ENCODE peak calls at places on chromosomes 4 and X, in eight cellular contexts. One of them, this sample, is unnamed.

GRCh38 chr4:109214622-109215350 is 87.7 kb downstream of the COL25A1 start:
- DNase-seq in H54: no peak
- DNase-seq in NCI-H1092 treated with DMSO at 0.1 percent for 48 hours: no peak
- DNase-seq in HS-5: no peak
- DNase-seq in 8988T: no peak
- DNase-seq in A172: peak
- DNase-seq in NCI-H2081: no peak
- DNase-seq in GM04504: no peak
- DNase-seq in this sample: no peak

GRCh38 chrX:110403436-110403835 is 44.8 kb downstream of the RTL9 start:
- DNase-seq in H54: no peak
- DNase-seq in NCI-H1092 treated with DMSO at 0.1 percent for 48 hours: no peak
- DNase-seq in HS-5: no peak
- DNase-seq in 8988T: no peak
- DNase-seq in A172: no peak
- DNase-seq in NCI-H2081: no peak
- DNase-seq in GM04504: no peak
- DNase-seq in this sample: no peak

GRCh38 chr4:28686618-28687017 is 1826.0 kb downstream of the STIM2 start:
- DNase-seq in H54: peak
- DNase-seq in NCI-H1092 treated with DMSO at 0.1 percent for 48 hours: no peak
- DNase-seq in HS-5: peak
- DNase-seq in 8988T: peak
- DNase-seq in A172: peak
- DNase-seq in NCI-H2081: peak
- DNase-seq in GM04504: no peak
- DNase-seq in this sample: no peak

GRCh38 chrX:50067435-50068292 is 133.1 kb downstream of the AKAP4 start:
- DNase-seq in H54: no peak
- DNase-seq in NCI-H1092 treated with DMSO at 0.1 percent for 48 hours: peak
- DNase-seq in HS-5: no peak
- DNase-seq in 8988T: no peak
- DNase-seq in A172: peak
- DNase-seq in NCI-H2081: peak
- DNase-seq in GM04504: no peak
- DNase-seq in this sample: no peak

GRCh38 chr4:22315643-22316042 is 200.2 kb downstream of the ADGRA3 start:
- DNase-seq in H54: no peak
- DNase-seq in NCI-H1092 treated with DMSO at 0.1 percent for 48 hours: no peak
- DNase-seq in HS-5: peak
- DNase-seq in 8988T: no peak
- DNase-seq in A172: peak
- DNase-seq in NCI-H2081: no peak
- DNase-seq in GM04504: no peak
- DNase-seq in this sample: no peak

GRCh38 chrX:40877869-40878268 is 142.5 kb upstream of the MED14 start:
- DNase-seq in H54: no peak
- DNase-seq in NCI-H1092 treated with DMSO at 0.1 percent for 48 hours: no peak
- DNase-seq in HS-5: no peak
- DNase-seq in 8988T: no peak
- DNase-seq in A172: no peak
- DNase-seq in NCI-H2081: peak
- DNase-seq in GM04504: no peak
- DNase-seq in this sample: no peak

GRCh38 chrX:10165580-10166247 is 8.9 kb downstream of the CLCN4 start:
- DNase-seq in H54: no peak
- DNase-seq in NCI-H1092 treated with DMSO at 0.1 percent for 48 hours: no peak
- DNase-seq in HS-5: no peak
- DNase-seq in 8988T: no peak
- DNase-seq in A172: no peak
- DNase-seq in NCI-H2081: no peak
- DNase-seq in GM04504: no peak
- DNase-seq in this sample: no peak

GRCh38 chrX:71493111-71493613 is 39.7 kb upstream of the OGT start:
- DNase-seq in H54: no peak
- DNase-seq in NCI-H1092 treated with DMSO at 0.1 percent for 48 hours: no peak
- DNase-seq in HS-5: no peak
- DNase-seq in 8988T: no peak
- DNase-seq in A172: no peak
- DNase-seq in NCI-H2081: no peak
- DNase-seq in GM04504: no peak
- DNase-seq in this sample: no peak

GRCh38 chr4:77358315-77358928 is 201.4 kb downstream of the CCNG2 start:
- DNase-seq in H54: peak
- DNase-seq in NCI-H1092 treated with DMSO at 0.1 percent for 48 hours: peak
- DNase-seq in HS-5: no peak
- DNase-seq in 8988T: peak
- DNase-seq in A172: peak
- DNase-seq in NCI-H2081: peak
- DNase-seq in GM04504: no peak
- DNase-seq in this sample: no peak

GRCh38 chr4:7759221-7759620 is 180.4 kb downstream of the AFAP1 start:
- DNase-seq in H54: no peak
- DNase-seq in NCI-H1092 treated with DMSO at 0.1 percent for 48 hours: no peak
- DNase-seq in HS-5: no peak
- DNase-seq in 8988T: no peak
- DNase-seq in A172: no peak
- DNase-seq in NCI-H2081: no peak
- DNase-seq in GM04504: no peak
- DNase-seq in this sample: no peak

GRCh38 chr4:67580577-67580976 is 22.1 kb downstream of the STAP1 start:
- DNase-seq in H54: no peak
- DNase-seq in NCI-H1092 treated with DMSO at 0.1 percent for 48 hours: no peak
- DNase-seq in HS-5: no peak
- DNase-seq in 8988T: no peak
- DNase-seq in A172: no peak
- DNase-seq in NCI-H2081: no peak
- DNase-seq in GM04504: no peak
- DNase-seq in this sample: no peak

GRCh38 chrX:46653482-46653881 is 79.9 kb downstream of the CHST7 start:
- DNase-seq in H54: no peak
- DNase-seq in NCI-H1092 treated with DMSO at 0.1 percent for 48 hours: no peak
- DNase-seq in HS-5: no peak
- DNase-seq in 8988T: no peak
- DNase-seq in A172: peak
- DNase-seq in NCI-H2081: no peak
- DNase-seq in GM04504: no peak
- DNase-seq in this sample: no peak